ENCODE peak calls at places on chromosomes 3 and 15, in five cellular contexts. U, M, O, K and A are unnamed samples. For H3K4me1, the result is how much of the 10 kb centered on the place peaks cover.

GRCh38 chr3:98695816-98696215 is 67.3 kb upstream of the ST3GAL6 start:
- DNase-seq in M (no peak), O (no peak), K (peak), U (no peak), A (no peak)

GRCh38 chr3:22939349-22939748 is 263.8 kb upstream of the UBE2E2 start:
- DNase-seq in M (no peak), K (peak), O (no peak), U (no peak), A (no peak)

GRCh38 chr3:23096041-23096440 is 107.1 kb upstream of the UBE2E2 start:
- DNase-seq in U (peak), K (no peak), M (peak), O (no peak), A (no peak)

GRCh38 chr3:129485681-129486056 is 42.8 kb upstream of the RHO start:
- DNase-seq in K (peak), M (no peak), U (peak), O (peak), A (peak)

GRCh38 chr15:48109856-48110531 is 10.8 kb upstream of the SLC24A5 start:
- DNase-seq in K (no peak), O (no peak), U (peak), M (peak), A (no peak)

GRCh38 chr3:132432639-132433038 is 15.3 kb downstream of the DNAJC13 start:
- DNase-seq in O (no peak), K (peak), U (no peak), M (no peak), A (no peak)

GRCh38 chr3:137081711-137082110 is 123.9 kb downstream of the IL20RB start:
- DNase-seq in U (no peak), K (no peak), O (no peak), M (no peak), A (no peak)

GRCh38 chr3:188940213-188940914 is 231.4 kb upstream of the TPRG1 start:
- DNase-seq in O (peak), M (no peak), U (no peak), K (no peak), A (no peak)

GRCh38 chr15:78007211-78007956 is 70.1 kb downstream of the TBC1D2B start:
- DNase-seq in O (no peak), K (no peak), U (no peak), M (no peak), A (no peak)

GRCh38 chr3:192850501-192850981 is 67.1 kb downstream of the MB21D2 start:
- DNase-seq in M (no peak), K (peak), U (no peak), O (no peak), A (no peak)

DNA sequence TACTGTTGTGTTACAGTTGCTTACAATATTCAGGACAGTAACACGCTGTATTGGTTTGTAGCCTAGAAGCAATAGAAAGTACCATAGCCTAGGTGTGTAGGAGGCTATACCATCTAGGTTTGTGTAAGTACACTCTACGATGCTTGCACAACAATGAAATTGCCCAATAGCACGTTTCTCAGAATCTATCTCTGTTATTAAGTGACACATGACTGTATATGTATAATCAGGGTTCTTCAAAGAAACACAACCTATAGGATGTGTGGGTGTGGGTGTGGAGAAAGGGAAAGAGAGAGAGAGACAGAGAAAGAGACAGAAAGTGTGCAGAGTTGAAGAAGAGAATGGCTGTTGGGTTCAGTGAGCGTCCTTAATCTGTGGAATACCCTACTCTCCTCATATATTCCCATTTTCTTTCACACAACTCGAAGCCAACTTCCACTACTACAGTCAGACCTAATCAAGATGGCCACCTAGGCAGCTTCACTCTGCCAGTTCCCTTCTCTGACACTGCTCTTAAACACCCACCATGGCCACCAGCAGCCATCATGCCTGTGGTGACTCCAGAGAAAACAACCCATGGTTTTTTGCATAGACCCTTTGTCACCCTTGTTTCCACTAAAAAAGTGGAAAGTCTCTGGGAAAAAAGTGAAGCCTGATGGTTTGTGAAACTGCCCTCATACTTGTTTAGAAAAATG is 5.8 kb upstream of the PPP4R2 start:
- DNase-seq in K (no peak), M (no peak), U (no peak), O (no peak), A (no peak)
- H3K4me3 ChIP-seq in K (no peak), M (no peak), U (no peak), O (no peak), A (no peak)

DNA sequence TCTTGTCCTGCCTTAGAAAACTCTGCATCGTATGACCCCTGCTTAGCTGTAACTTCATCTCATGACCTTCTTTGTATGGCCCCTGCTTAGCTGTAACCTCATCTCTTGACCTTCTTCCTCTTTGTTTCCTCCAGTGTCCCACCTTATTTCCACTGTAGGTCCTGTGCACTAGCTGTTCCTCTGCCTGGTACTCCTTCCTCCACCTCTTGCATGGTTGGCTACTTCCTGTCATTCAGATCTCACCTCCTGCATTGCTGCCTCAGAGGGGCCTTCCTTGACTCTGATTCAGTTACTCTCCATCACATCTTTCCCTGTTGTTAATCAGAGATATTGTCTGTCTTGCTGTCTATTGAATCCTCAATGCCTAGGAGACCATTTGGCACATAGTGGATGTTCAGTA is 63.2 kb downstream of the PDE8A start:
- DNase-seq in U (no peak), M (no peak), K (no peak), O (no peak), A (no peak)
- H3K4me1 ChIP-seq in U (under half), M (under half), K (under half), O (under half), A (under half)

GRCh38 chr3:29279830-29280229 is 1.0 kb upstream of the RBMS3 start:
- DNase-seq in M (no peak), U (no peak), O (peak), K (peak), A (no peak)
- H3K4me3 ChIP-seq in M (no peak), U (no peak), O (no peak), K (peak), A (peak)

GRCh38 chr15:76338555-76339301 is 2.2 kb downstream of the ISL2 start:
- DNase-seq in O (no peak), U (peak), M (no peak), K (no peak), A (no peak)
- H3K4me1 ChIP-seq in O (under half), U (under half), M (under half), K (under half), A (half or more)